ENCODE peak calls at places on chromosomes 2 and 18, in ten cellular contexts. F is C1 segment of cervical spinal cord; U is activated naive CD8-positive, alpha-beta T cell treated with anti-CD3 and anti-CD28 coated beads, Interleukin-2, amount 50 U/mL, for 24 hours; K is stimulated activated naive CD4-positive, alpha-beta T cell; C is stimulated activated CD8-positive, alpha-beta memory T cell treated with anti-CD3 and anti-CD28 coated beads, Interleukin-7, amount 100 ng/mL, for 48 hours; P is activated naive CD4-positive, alpha-beta T cell; W is Right ventricle myocardium superior; H is SK-MEL-5; M is COR-L47; X is nephron progenitor cell. L is an unnamed sample.

GRCh38 chr2:18299423-18300212 is 260.8 kb downstream of the RDH14 start:
- DNase-seq in F (no peak), U (no peak), K (no peak), C (no peak), P (no peak), W (no peak), H (peak; percentile 50), M (peak; percentile 0), X (no peak), L (no peak)

GRCh38 chr2:75068546-75068945 is 110.1 kb downstream of the POLE4 start:
- DNase-seq in F (no peak), U (no peak), K (no peak), C (no peak), P (no peak), W (no peak), H (no peak), M (no peak), X (no peak), L (no peak)

GRCh38 chr18:41347057-41347456 is 608.0 kb upstream of the PIK3C3 start:
- DNase-seq in F (no peak), U (no peak), K (no peak), C (no peak), P (no peak), W (no peak), H (no peak), M (no peak), X (no peak), L (no peak)

GRCh38 chr2:27353762-27354596 is 2.6 kb downstream of the GTF3C2 start:
- DNase-seq in F (no peak), U (no peak), K (no peak), C (no peak), P (no peak), W (no peak), H (no peak), M (no peak), X (no peak), L (no peak)

GRCh38 chr2:692767-693166 is 15.6 kb upstream of the TMEM18 start:
- DNase-seq in F (no peak), U (no peak), K (no peak), C (no peak), P (no peak), W (no peak), H (no peak), M (no peak), X (no peak), L (no peak)

GRCh38 chr2:215606219-215606618 is 170.4 kb upstream of the FN1 start:
- DNase-seq in F (no peak), U (no peak), K (no peak), C (no peak), P (no peak), W (no peak), H (no peak), M (no peak), X (no peak), L (no peak)

GRCh38 chr2:72965016-72965415 is 47.7 kb downstream of the EMX1 start:
- DNase-seq in F (no peak), U (no peak), K (no peak), C (no peak), P (no peak), W (no peak), H (no peak), M (no peak), X (no peak), L (no peak)

GRCh38 chr2:135773917-135774316 is 32.3 kb downstream of the UBXN4 start:
- DNase-seq in F (no peak), U (no peak), K (no peak), C (no peak), P (no peak), W (no peak), H (no peak), M (no peak), X (no peak), L (no peak)

GRCh38 chr2:205323929-205324328 is 358.4 kb upstream of the NRP2 start:
- DNase-seq in F (no peak), U (no peak), K (no peak), C (no peak), P (no peak), W (no peak), H (no peak), M (no peak), X (no peak), L (no peak)